ENCODE peak calls at places on chromosomes 16 and 17, in five cellular contexts. L, H, W, J and A are unnamed samples. For H3K4me1, the result is how much of the 10 kb centered on the place peaks cover.

GRCh38 chr16:53504665-53505064 is 1.7 kb upstream of the AKTIP start:
- DNase-seq in L (no peak), H (no peak), W (peak), J (no peak), A (no peak)

GRCh38 chr17:17849147-17849820 is 12.5 kb upstream of the SREBF1 start:
- DNase-seq in L (no peak), H (peak), W (no peak), J (peak), A (peak)

GRCh38 chr16:70454221-70455034 is at the start of gene FCSK:
- DNase-seq in L (peak), H (no peak), W (peak), J (peak), A (peak)

GRCh38 chr16:53043986-53044571 is 8.6 kb downstream of the CHD9NB start:
- DNase-seq in L (no peak), H (no peak), W (no peak), J (peak), A (no peak)

GRCh38 chr17:78357687-78358537 is 2.0 kb downstream of the SOCS3 start:
- DNase-seq in L (no peak), H (no peak), W (no peak), J (no peak), A (no peak)

GRCh38 chr17:55285340-55286301 is 20.9 kb downstream of the HLF start:
- DNase-seq in L (no peak), H (no peak), W (peak), J (peak), A (no peak)

GRCh38 chr16:3264137-3265036 is 8.0 kb upstream of the MEFV start:
- DNase-seq in L (peak), H (peak), W (peak), J (peak), A (peak)

GRCh38 chr17:42422958-42423712 is at the start of gene CAVIN1:
- DNase-seq in L (peak), H (no peak), W (peak), J (peak), A (peak)

GRCh38 chr16:21158208-21159110 is at the start of gene LDAF1:
- DNase-seq in L (peak), H (no peak), W (peak), J (peak), A (peak)

GRCh38 chr16:84281077-84281476 is 13.6 kb upstream of the WFDC1 start:
- DNase-seq in L (no peak), H (no peak), W (no peak), J (no peak), A (peak)

GRCh38 chr16:2775765-2776499 is 1.1 kb downstream of the ELOB start:
- DNase-seq in L (no peak), H (no peak), W (peak), J (no peak), A (no peak)

GRCh38 chr16:67961551-67961957 is 6.9 kb downstream of the SLC12A4 start:
- DNase-seq in L (no peak), H (no peak), W (no peak), J (no peak), A (no peak)

GRCh38 chr16:31537362-31537921 is 9.7 kb downstream of the AHSP start:
- DNase-seq in L (no peak), H (no peak), W (no peak), J (no peak), A (no peak)

GRCh38 chr17:7328009-7328408 is 1.1 kb downstream of the NEURL4 start:
- DNase-seq in L (no peak), H (no peak), W (no peak), J (no peak), A (no peak)

DNA sequence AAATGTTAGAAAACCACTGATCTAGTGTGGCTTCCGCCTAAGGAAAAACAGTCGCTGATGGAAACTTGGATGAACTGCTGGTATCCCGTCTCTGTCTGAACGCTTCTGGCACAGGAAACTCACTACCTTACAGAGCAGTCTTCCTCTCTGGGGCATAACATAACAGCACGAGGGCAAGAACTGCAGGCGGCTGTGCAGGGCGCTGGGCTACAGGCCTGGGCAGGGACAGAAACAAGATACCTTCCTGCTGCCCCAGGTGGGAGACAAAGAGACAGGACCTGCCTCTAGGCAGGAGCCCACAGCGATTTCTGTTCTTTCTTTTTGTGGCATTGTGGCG is 10.5 kb downstream of the MXRA7 start:
- DNase-seq in L (no peak), H (no peak), W (no peak), J (no peak), A (no peak)
- H3K4me1 ChIP-seq in L (under half), H (under half), W (under half), J (half or more), A (under half)

GRCh38 chr16:78277374-78277773 is 177.9 kb downstream of the WWOX start:
- DNase-seq in L (no peak), H (no peak), W (no peak), J (no peak), A (no peak)
- TF ChIP-seq MYC in L (no peak), H (no peak), W (no peak), J (no peak), A (no peak)

DNA sequence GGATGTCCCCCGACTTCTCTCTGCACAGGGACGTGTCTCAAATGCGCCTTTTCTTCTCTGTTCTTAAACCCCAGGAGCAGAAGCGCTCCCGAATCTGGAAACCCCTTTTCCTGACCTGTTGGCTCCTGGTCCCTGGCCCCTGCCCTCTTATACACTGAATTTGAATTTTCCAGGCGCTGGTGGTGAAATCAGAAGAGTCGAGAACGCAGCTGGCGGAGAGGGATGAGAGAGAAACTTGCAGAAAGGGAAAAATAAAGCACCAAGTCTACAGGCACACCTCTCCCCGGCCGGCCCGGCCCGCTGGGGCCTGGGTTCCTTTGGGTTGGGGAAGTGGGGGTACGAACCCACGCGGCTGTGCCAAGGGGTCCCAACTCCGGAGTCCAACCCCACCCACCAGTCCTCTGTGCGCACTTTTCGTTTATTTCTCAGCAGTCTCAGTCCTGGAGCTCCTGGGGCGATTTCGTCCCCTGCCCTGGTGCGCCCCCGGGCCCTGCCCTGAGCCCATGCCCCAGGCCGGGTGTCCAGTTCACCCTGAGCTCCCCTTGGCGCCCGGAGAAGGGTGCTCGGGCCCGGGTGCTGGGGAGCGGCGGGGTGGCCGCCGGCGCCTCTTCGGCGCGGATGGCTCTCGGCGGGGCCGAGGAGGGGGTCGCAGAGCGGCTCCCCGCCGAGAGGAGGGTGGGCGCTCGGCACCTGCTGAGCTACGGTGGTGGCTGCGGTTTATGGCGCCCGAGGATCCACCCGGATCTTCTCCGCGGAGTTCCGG is 15.5 kb upstream of the CBX8 start:
- DNase-seq in L (no peak), H (no peak), W (no peak), J (no peak), A (no peak)
- H3K4me1 ChIP-seq in L (under half), H (under half), W (under half), J (under half), A (half or more)

GRCh38 chr17:16439303-16439791 is 24.0 kb downstream of the TRPV2 start:
- DNase-seq in L (no peak), H (no peak), W (no peak), J (no peak), A (no peak)
- TF ChIP-seq MYC in L (no peak), H (no peak), W (no peak), J (no peak), A (no peak)